ENCODE peak calls at places on chromosomes 5 and 9, in seven cellular contexts. X, R, O, U, N, Y and Z are unnamed samples.

GRCh38 chr9:115400801-115401200 is 282.8 kb upstream of the TNC start:
- DNase-seq in U (no peak), X (no peak), Y (no peak), R (no peak), O (no peak), N (no peak), Z (no peak)

GRCh38 chr9:108444400-108445358 is 411.1 kb downstream of the ACTL7B start:
- DNase-seq in X (no peak), R (peak), N (no peak), Y (no peak), U (no peak), O (peak), Z (no peak)

GRCh38 chr5:176529824-176530195 is 7.4 kb downstream of the RNF44 start:
- DNase-seq in R (no peak), U (peak), N (no peak), O (no peak), Y (peak), X (no peak), Z (no peak)

GRCh38 chr9:95018099-95018927 is 291.8 kb downstream of the AOPEP start:
- DNase-seq in O (no peak), X (peak), Y (no peak), N (no peak), R (peak), U (no peak), Z (peak)

GRCh38 chr5:10633271-10634049 is 69.6 kb downstream of the ANKRD33B start:
- DNase-seq in R (no peak), Y (no peak), N (no peak), X (no peak), U (peak), O (no peak), Z (no peak)

GRCh38 chr5:173984218-173984617 is 4.8 kb upstream of the C5orf47 start:
- DNase-seq in O (no peak), U (no peak), X (peak), R (no peak), Y (peak), N (no peak), Z (peak)

GRCh38 chr5:169350759-169351240 is 49.9 kb upstream of the SLIT3 start:
- DNase-seq in O (no peak), N (no peak), R (peak), X (no peak), U (no peak), Y (no peak), Z (peak)

GRCh38 chr9:24652181-24652580 is 106.5 kb upstream of the IZUMO3 start:
- DNase-seq in U (no peak), Y (no peak), O (no peak), N (no peak), X (no peak), R (peak), Z (no peak)

GRCh38 chr5:92353107-92354030 is 970.3 kb upstream of the ARRDC3 start:
- DNase-seq in O (no peak), Y (no peak), R (peak), U (no peak), N (no peak), X (no peak), Z (no peak)

GRCh38 chr5:131794596-131794995 is 2.2 kb downstream of the FNIP1 start:
- DNase-seq in O (no peak), U (no peak), N (no peak), Y (peak), R (no peak), X (no peak), Z (no peak)

GRCh38 chr9:108776920-108777650 is 78.7 kb downstream of the ACTL7B start:
- DNase-seq in O (no peak), U (no peak), X (no peak), Y (peak), R (peak), N (no peak), Z (no peak)

GRCh38 chr5:72558383-72558782 is 51.2 kb upstream of the ZNF366 start:
- DNase-seq in U (no peak), X (peak), Y (no peak), N (no peak), R (no peak), O (no peak), Z (peak)

GRCh38 chr9:96222132-96222531 is 79.8 kb downstream of the HSD17B3 start:
- DNase-seq in X (no peak), N (no peak), O (no peak), U (no peak), R (no peak), Y (peak), Z (no peak)

GRCh38 chr5:77133061-77133758 is 46.1 kb upstream of the ZBED3 start:
- DNase-seq in O (no peak), R (peak), U (no peak), X (peak), Y (no peak), N (no peak), Z (peak)

GRCh38 chr9:33130501-33130900 is 36.6 kb downstream of the B4GALT1 start:
- DNase-seq in R (peak), Y (peak), U (no peak), O (no peak), X (no peak), N (no peak), Z (no peak)